ENCODE peak calls at places on chromosomes 5 and 9, in six cellular contexts. A, B, Q, M, N and T are unnamed samples.

GRCh38 chr5:151222769-151223446 is 984 bp downstream of the CCDC69 start:
- DNase-seq in A (no peak), B (peak; percentile 50), Q (no peak), M (peak; percentile 68), N (no peak), T (no peak)

GRCh38 chr5:6611561-6612256 is 21.1 kb downstream of the NSUN2 start:
- DNase-seq in A (no peak), B (no peak), Q (no peak), M (no peak), N (no peak), T (no peak)

GRCh38 chr9:104775961-104776360 is 12.0 kb downstream of the NIPSNAP3B start:
- DNase-seq in A (no peak), B (no peak), Q (no peak), M (no peak), N (no peak), T (no peak)

GRCh38 chr9:33800886-33801285 is 5.5 kb downstream of the PRSS3 start:
- DNase-seq in A (no peak), B (no peak), Q (no peak), M (no peak), N (no peak), T (no peak)

GRCh38 chr5:89282832-89283510 is 400.0 kb upstream of the MEF2C start:
- DNase-seq in A (no peak), B (no peak), Q (no peak), M (no peak), N (no peak), T (no peak)

GRCh38 chr5:96075579-96076289 is 114.1 kb upstream of the ELL2 start:
- DNase-seq in A (no peak), B (no peak), Q (no peak), M (no peak), N (no peak), T (no peak)

GRCh38 chr9:75238311-75238976 is 150.1 kb downstream of the OSTF1 start:
- DNase-seq in A (no peak), B (no peak), Q (peak; percentile 36), M (peak; percentile 62), N (no peak), T (no peak)

GRCh38 chr9:18495065-18495464 is 21.1 kb downstream of the ADAMTSL1 start:
- DNase-seq in A (no peak), B (no peak), Q (no peak), M (no peak), N (no peak), T (no peak)

GRCh38 chr9:91211919-91212318 is 149.8 kb downstream of the AUH start:
- DNase-seq in A (no peak), B (no peak), Q (no peak), M (no peak), N (no peak), T (no peak)

GRCh38 chr5:137231535-137231934 is 267.6 kb downstream of the SPOCK1 start:
- DNase-seq in A (no peak), B (no peak), Q (no peak), M (no peak), N (no peak), T (no peak)

GRCh38 chr5:45695680-45696093 is 493 bp downstream of the HCN1 start:
- DNase-seq in A (no peak), B (no peak), Q (no peak), M (no peak), N (no peak), T (no peak)

GRCh38 chr5:135729582-135729879 is 104.9 kb upstream of the SLC25A48 start:
- DNase-seq in A (no peak), B (no peak), Q (no peak), M (no peak), N (no peak), T (no peak)

GRCh38 chr5:107153304-107153703 is 517.4 kb downstream of the EFNA5 start:
- DNase-seq in A (no peak), B (no peak), Q (no peak), M (no peak), N (no peak), T (no peak)

GRCh38 chr5:81838307-81838906 is 87.5 kb upstream of the SSBP2 start:
- DNase-seq in A (no peak), B (no peak), Q (no peak), M (peak; percentile 63), N (no peak), T (no peak)

GRCh38 chr5:119864286-119864685 is 234.9 kb downstream of the FAM170A start:
- DNase-seq in A (no peak), B (no peak), Q (no peak), M (no peak), N (no peak), T (no peak)

GRCh38 chr5:3124410-3124809 is 372.9 kb upstream of the IRX2 start:
- DNase-seq in A (no peak), B (no peak), Q (no peak), M (peak; percentile 42), N (no peak), T (no peak)

GRCh38 chr9:75455444-75455921 is 367.2 kb downstream of the OSTF1 start:
- DNase-seq in A (no peak), B (no peak), Q (no peak), M (no peak), N (no peak), T (no peak)

GRCh38 chr9:16267336-16268036 is 603.0 kb downstream of the BNC2 start:
- DNase-seq in A (no peak), B (no peak), Q (no peak), M (no peak), N (no peak), T (no peak)

GRCh38 chr9:112158629-112159228 is 16.4 kb downstream of the SUSD1 start:
- DNase-seq in A (no peak), B (no peak), Q (no peak), M (no peak), N (no peak), T (no peak)

GRCh38 chr5:14256756-14257393 is 113.7 kb downstream of the TRIO start:
- DNase-seq in A (no peak), B (no peak), Q (no peak), M (no peak), N (no peak), T (no peak)

GRCh38 chr9:131670247-131670681 is 69.6 kb downstream of the RAPGEF1 start:
- DNase-seq in A (no peak), B (peak; percentile 51), Q (no peak), M (peak; percentile 80), N (no peak), T (no peak)

GRCh38 chr9:118554987-118555386 is 814.2 kb downstream of the BRINP1 start:
- DNase-seq in A (no peak), B (no peak), Q (no peak), M (no peak), N (no peak), T (no peak)
- TF ChIP-seq CTCF in A (no peak), B (no peak), Q (no peak), M (no peak), N (no peak), T (no peak)

GRCh38 chr5:102536323-102536928 is 37.6 kb upstream of the SLCO6A1 start:
- DNase-seq in A (no peak), B (no peak), Q (no peak), M (no peak), N (no peak), T (no peak)
- TF ChIP-seq CTCF in A (no peak), B (no peak), Q (peak; percentile 52), M (peak; percentile 14), N (no peak), T (no peak)

DNA sequence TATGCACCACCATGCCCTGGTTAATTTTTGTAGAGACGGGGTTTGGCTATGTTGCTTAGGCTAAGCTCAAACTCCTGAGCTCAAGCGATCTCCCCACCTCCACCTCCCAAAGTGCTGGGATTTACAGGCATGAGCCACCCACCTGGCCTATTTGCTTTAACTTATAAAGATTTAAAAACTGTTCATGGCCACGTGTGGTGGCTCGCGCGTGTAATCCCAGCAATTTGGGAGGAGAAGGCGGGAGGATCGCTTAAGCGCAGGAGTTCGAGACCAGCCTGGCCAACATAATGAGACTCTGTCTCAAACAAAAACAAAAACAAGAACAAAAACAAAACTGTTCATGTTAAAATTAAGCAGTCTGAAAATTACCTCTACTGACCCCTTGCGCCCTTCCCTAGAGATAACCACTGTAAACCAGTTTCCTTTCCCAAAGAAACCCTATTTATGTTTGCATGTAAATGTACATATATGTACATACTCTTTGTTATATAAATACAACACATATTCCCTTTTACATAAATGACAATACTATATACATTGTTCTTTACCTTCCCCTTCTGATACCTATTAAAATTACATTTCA is 1.5 kb downstream of the AK6 start:
- DNase-seq in A (no peak), B (no peak), Q (no peak), M (no peak), N (no peak), T (no peak)
- TF ChIP-seq CTCF in A (no peak), B (no peak), Q (no peak), M (no peak), N (no peak), T (no peak)

DNA sequence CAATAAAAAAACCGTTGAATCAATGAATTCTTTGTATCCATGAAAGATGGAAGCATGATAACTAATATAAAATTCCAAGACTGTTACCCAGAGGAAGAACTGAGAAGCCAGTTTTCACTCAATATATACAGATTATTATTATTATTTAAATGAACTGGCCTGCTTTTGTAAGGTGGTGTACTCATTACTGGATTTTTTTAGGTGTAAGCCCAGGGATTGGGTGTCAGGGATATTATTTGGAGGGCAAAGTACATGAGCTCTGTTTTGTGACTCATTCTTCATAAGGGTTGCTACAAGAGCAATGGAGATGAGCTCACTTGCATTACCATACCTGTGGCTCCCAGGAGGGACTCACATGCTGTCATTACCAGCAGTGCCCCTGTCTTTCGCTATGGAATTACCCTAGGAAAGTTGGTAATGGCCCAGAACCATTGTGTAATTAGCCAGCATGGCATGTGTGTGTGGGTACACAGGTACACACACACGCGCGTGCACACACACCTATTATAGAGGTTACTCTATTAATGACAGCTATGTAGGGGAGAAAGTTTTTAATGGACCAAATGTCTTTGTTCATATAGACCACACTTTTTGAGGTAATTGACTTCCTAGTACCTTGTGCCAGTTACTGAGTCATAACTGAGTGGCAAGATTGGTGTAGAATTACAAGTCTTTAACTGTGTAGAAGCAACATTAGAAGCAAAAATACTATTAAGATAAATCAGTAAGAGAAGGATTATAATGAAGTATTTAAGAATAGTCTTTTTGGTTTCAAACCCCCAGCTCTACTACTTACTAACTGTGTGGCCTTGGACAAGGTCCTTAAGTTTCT is 143.4 kb downstream of the GDNF start:
- DNase-seq in A (no peak), B (no peak), Q (no peak), M (no peak), N (no peak), T (no peak)
- TF ChIP-seq CTCF in A (no peak), B (no peak), Q (no peak), M (no peak), N (no peak), T (no peak)

GRCh38 chr9:125523681-125524080 is 183.3 kb downstream of the MAPKAP1 start:
- DNase-seq in A (no peak), B (no peak), Q (no peak), M (no peak), N (no peak), T (no peak)
- TF ChIP-seq CTCF in A (no peak), B (no peak), Q (no peak), M (no peak), N (no peak), T (no peak)

GRCh38 chr9:133955821-133956411 is 36.2 kb downstream of the VAV2 start:
- DNase-seq in A (no peak), B (no peak), Q (no peak), M (no peak), N (no peak), T (no peak)
- TF ChIP-seq CTCF in A (no peak), B (no peak), Q (no peak), M (no peak), N (no peak), T (no peak)

GRCh38 chr5:127741412-127741811 is 38.2 kb downstream of the CCDC192 start:
- DNase-seq in A (no peak), B (no peak), Q (no peak), M (no peak), N (no peak), T (no peak)

GRCh38 chr5:127746756-127747155 is 43.6 kb downstream of the CCDC192 start:
- DNase-seq in A (no peak), B (no peak), Q (peak; percentile 33), M (no peak), N (no peak), T (no peak)
- TF ChIP-seq CTCF in A (no peak), B (no peak), Q (peak; percentile 67), M (peak; percentile 34), N (peak; percentile 9), T (no peak)